ENCODE peak calls at places on chromosomes 13 and 19, in eight cellular contexts. Y is activated CD8-positive, alpha-beta memory T cell treated with anti-CD3 and anti-CD28 coated beads for 1 hour; P is activated T-cell treated with anti-CD3 and anti-CD28 coated beads, Interleukin-2, amount 50 U/mL, for 72 hours; N is occipital lobe; L is A172; K is T follicular helper cell; Q is T-helper 17 cell; O is NCI-H2081. J is an unnamed sample.

GRCh38 chr13:78040431-78040830 is 121.8 kb upstream of the EDNRB start:
- DNase-seq in Y (no peak), P (no peak), N (no peak), L (no peak), K (no peak), Q (no peak), O (no peak), J (no peak)

GRCh38 chr13:80618777-80619176 is 277.9 kb upstream of the SPRY2 start:
- DNase-seq in Y (no peak), P (no peak), N (peak; percentile 6), L (no peak), K (no peak), Q (no peak), O (no peak), J (no peak)

GRCh38 chr19:6587998-6588507 is 2.9 kb downstream of the CD70 start:
- DNase-seq in Y (no peak), P (no peak), N (no peak), L (no peak), K (no peak), Q (no peak), O (no peak), J (no peak)

GRCh38 chr19:1450735-1451669 is 1.1 kb downstream of the APC2 start:
- DNase-seq in Y (no peak), P (no peak), N (no peak), L (no peak), K (no peak), Q (no peak), O (no peak), J (no peak)

GRCh38 chr19:39407394-39407643 is 672 bp downstream of the ZFP36 start:
- DNase-seq in Y (no peak), P (no peak), N (no peak), L (no peak), K (no peak), Q (no peak), O (no peak), J (no peak)

GRCh38 chr19:55442372-55443044 is 592 bp downstream of the SHISA7 start:
- DNase-seq in Y (no peak), P (peak; percentile 34), N (no peak), L (no peak), K (no peak), Q (no peak), O (peak; percentile 13), J (no peak)

GRCh38 chr19:13069415-13070369 is 33.0 kb downstream of the LYL1 start:
- DNase-seq in Y (no peak), P (no peak), N (no peak), L (no peak), K (no peak), Q (no peak), O (peak; percentile 31), J (no peak)

GRCh38 chr13:76754414-76754813 is 131.8 kb downstream of the KCTD12 start:
- DNase-seq in Y (no peak), P (no peak), N (no peak), L (peak; percentile 5), K (no peak), Q (no peak), O (no peak), J (peak; percentile 54)

GRCh38 chr13:103883152-103883551 is 816.9 kb upstream of the SLC10A2 start:
- DNase-seq in Y (no peak), P (no peak), N (peak; percentile 78), L (peak; percentile 89), K (no peak), Q (no peak), O (peak; percentile 86), J (peak; percentile 96)

GRCh38 chr19:6271251-6271650 is 8.5 kb downstream of the MLLT1 start:
- DNase-seq in Y (no peak), P (no peak), N (no peak), L (no peak), K (no peak), Q (no peak), O (no peak), J (peak; percentile 66)

GRCh38 chr13:33016414-33017409 is at the start of gene KL:
- DNase-seq in Y (no peak), P (peak; percentile 38), N (no peak), L (no peak), K (no peak), Q (no peak), O (no peak), J (peak; percentile 30)

GRCh38 chr13:20401586-20401957 is 124.1 kb downstream of the CRYL1 start:
- DNase-seq in Y (no peak), P (no peak), N (no peak), L (no peak), K (no peak), Q (no peak), O (no peak), J (no peak)

GRCh38 chr19:1451916-1452801 is 2.2 kb downstream of the APC2 start:
- DNase-seq in Y (no peak), P (no peak), N (peak; percentile 58), L (no peak), K (no peak), Q (no peak), O (no peak), J (no peak)

GRCh38 chr19:6828698-6829633 is 56.5 kb downstream of the VAV1 start:
- DNase-seq in Y (no peak), P (peak; percentile 58), N (no peak), L (peak; percentile 45), K (no peak), Q (peak; percentile 12), O (no peak), J (no peak)

GRCh38 chr19:15248106-15248505 is 15.9 kb upstream of the EPHX3 start:
- DNase-seq in Y (no peak), P (no peak), N (no peak), L (no peak), K (no peak), Q (no peak), O (no peak), J (no peak)